ENCODE peak calls at places on chromosomes 16 and 17, in nine cellular contexts. O is AG04449, D is prostate gland, I is cardiac muscle cell, B is foreskin fibroblast, M is fibroblast of pulmonary artery, A is GM23338, J is A673, F is suprapubic skin. G is an unnamed sample.
A peak's percentile ranks its signal among the peaks of the same experiment; 100 is the strongest.

GRCh38 chr17:77316191-77316641 is 175.4 kb downstream of the SEC14L1 start:
- DNase-seq in O (no peak), J (no peak), I (peak; percentile 31), A (peak; percentile 49), B (peak; percentile 28), M (peak; percentile 72), F (peak; percentile 76), D (no peak), G (no peak)

GRCh38 chr16:69316595-69317034 is 5.5 kb downstream of the VPS4A start:
- DNase-seq in A (no peak), M (no peak), J (no peak), F (no peak), B (no peak), I (no peak), O (no peak), D (no peak), G (no peak)

GRCh38 chr17:20300399-20301037 is 166.8 kb downstream of the LGALS9B start:
- DNase-seq in F (no peak), I (no peak), M (peak; percentile 35), B (no peak), J (no peak), D (no peak), A (no peak), O (peak; percentile 9), G (no peak)

GRCh38 chr17:63785556-63785955 is 11.6 kb downstream of the DDX42 start:
- DNase-seq in A (no peak), J (no peak), B (no peak), I (no peak), M (peak; percentile 44), F (no peak), O (no peak), D (no peak), G (no peak)

GRCh38 chr16:57798953-57799618 is 3.2 kb downstream of the KIFC3 start:
- DNase-seq in M (no peak), I (no peak), J (no peak), B (no peak), O (no peak), A (no peak), F (no peak), D (no peak), G (no peak)

GRCh38 chr16:56350491-56351405 is 74.6 kb downstream of the AMFR start:
- DNase-seq in B (no peak), D (no peak), J (no peak), I (no peak), A (no peak), M (no peak), F (peak; percentile 58), O (no peak), G (no peak)

GRCh38 chr16:74850027-74850426 is 75.4 kb upstream of the FA2H start:
- DNase-seq in O (no peak), J (no peak), B (no peak), A (no peak), I (no peak), F (no peak), M (no peak), D (no peak), G (no peak)

GRCh38 chr17:55302407-55302787 is 37.6 kb downstream of the HLF start:
- DNase-seq in F (no peak), M (no peak), A (no peak), I (no peak), O (no peak), B (no peak), J (no peak), D (no peak), G (no peak)

GRCh38 chr16:50530277-50531236 is 17.6 kb upstream of the NKD1 start:
- DNase-seq in A (no peak), J (no peak), I (no peak), F (no peak), D (peak; percentile 79), B (no peak), O (no peak), M (no peak), G (no peak)

GRCh38 chr16:11372924-11373306 is 27.7 kb downstream of the RMI2 start:
- DNase-seq in O (no peak), J (no peak), D (no peak), B (no peak), M (no peak), I (no peak), F (no peak), A (no peak), G (no peak)

GRCh38 chr17:17770371-17771059 is 66.3 kb downstream of the SREBF1 start:
- DNase-seq in I (no peak), A (no peak), J (no peak), F (no peak), O (no peak), D (no peak), B (no peak), M (no peak), G (no peak)

GRCh38 chr16:565420-566330 is 1.1 kb upstream of the NHLRC4 start:
- DNase-seq in B (no peak), J (no peak), D (no peak), I (peak; percentile 21), F (no peak), M (no peak), O (no peak), A (no peak), G (no peak)

GRCh38 chr17:69609495-69610315 is 195.2 kb downstream of the MAP2K6 start:
- DNase-seq in A (peak; percentile 59), B (no peak), I (peak; percentile 17), J (peak; percentile 37), M (peak; percentile 51), D (no peak), F (no peak), O (no peak), G (no peak)

GRCh38 chr17:74008196-74008595 is 195.3 kb upstream of the RPL38 start:
- DNase-seq in F (no peak), M (no peak), A (peak; percentile 82), O (no peak), D (no peak), I (no peak), J (peak; percentile 29), B (no peak), G (no peak)

GRCh38 chr17:58005031-58005727 is 1.9 kb downstream of the SRSF1 start:
- DNase-seq in O (no peak), B (no peak), I (no peak), J (peak; percentile 65), D (no peak), M (no peak), F (no peak), A (no peak), G (no peak)

DNA sequence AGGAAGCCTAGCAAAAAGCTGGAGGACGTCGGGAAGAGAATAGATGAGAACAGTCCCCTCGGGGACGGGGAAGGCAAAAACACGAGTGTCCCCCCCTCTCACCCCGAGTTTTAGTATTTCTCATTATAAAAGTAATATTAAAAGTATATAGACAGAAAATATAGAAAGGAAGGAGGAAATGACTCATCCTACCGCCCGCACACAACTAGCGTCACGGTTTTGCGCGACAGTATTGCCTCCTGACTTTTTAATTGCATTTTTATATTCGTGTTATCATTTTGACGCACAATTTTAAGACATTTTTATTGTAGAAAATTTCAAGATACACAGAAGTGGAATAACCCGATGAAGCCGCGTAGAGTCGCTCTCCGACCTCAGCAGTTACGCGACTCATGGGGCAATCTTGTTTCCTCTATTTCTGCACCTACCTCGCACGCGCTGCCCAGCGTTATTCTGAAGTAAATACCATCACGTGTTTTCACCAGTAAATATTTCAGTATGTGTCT is 652 bp upstream of the SLC25A19 start:
- DNase-seq in O (no peak), A (peak; percentile 54), F (no peak), D (peak; percentile 32), B (peak; percentile 64), I (peak; percentile 7), J (peak; percentile 74), M (peak; percentile 70), G (no peak)
- TF ChIP-seq CTCF in O (no peak), A (peak; percentile 56), F (no peak), D (no peak), B (no peak), I (peak; percentile 17), J (peak; percentile 24), M (peak; percentile 22), G (peak; percentile 37)

DNA sequence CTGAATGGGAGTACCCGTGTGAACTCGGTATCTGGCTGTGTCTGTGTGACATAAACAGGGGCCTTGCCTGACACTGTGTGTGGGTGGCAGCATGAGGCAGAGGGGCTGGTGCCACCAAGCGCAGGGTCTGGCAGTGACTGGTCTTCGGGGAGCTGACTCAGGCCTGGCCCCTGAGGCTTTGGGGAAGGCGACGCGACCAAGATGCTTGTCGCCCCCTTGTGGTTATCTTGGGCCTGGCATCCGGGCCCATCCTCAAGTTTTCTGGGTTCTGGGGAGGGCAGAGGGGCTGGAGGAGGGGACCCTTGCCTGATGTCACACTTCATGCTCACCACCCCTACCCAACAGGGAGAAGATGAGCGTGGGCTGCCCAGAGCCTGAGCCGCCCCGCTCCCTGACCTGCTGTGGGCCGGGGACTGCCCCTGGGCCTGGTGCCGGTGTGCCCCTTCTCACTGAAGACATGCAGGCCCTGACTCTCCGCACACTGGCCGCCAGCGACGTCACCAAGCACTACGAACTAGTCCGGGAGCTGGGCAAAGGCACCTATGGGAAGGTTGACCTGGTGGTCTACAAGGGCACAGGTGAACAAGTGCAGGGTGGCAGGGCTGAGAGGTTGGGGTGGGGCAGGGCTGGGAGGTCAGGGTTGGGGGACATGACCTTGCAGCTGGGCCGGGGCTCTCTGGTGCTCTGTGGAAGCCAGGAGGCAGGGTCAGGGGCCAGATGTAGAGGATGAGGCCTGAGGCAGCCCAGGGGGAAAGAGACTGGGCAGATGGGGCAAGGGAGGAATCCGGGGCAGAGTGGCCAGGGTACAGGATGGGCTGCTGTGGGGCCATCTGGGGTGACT is 24.9 kb downstream of the SBK1 start:
- DNase-seq in A (peak; percentile 86), B (peak; percentile 21), J (peak; percentile 69), M (peak; percentile 44), O (no peak), F (no peak), D (peak; percentile 33), I (peak; percentile 63), G (no peak)
- H3K4me3 ChIP-seq in A (no peak overlapping the region), B (no peak overlapping the region), J (no peak overlapping the region), M (no peak overlapping the region), O (no peak overlapping the region), F (no peak overlapping the region), D (no peak overlapping the region), I (no peak overlapping the region), G (no peak overlapping the region)

GRCh38 chr17:37489197-37490001 is at the start of gene DUSP14:
- DNase-seq in M (peak; percentile 73), J (peak; percentile 86), F (peak; percentile 86), A (peak; percentile 86), D (peak; percentile 80), B (peak; percentile 85), I (peak; percentile 92), O (no peak), G (no peak)
- TF ChIP-seq CTCF in M (no peak), J (no peak), F (no peak), A (peak; percentile 5), D (no peak), B (no peak), I (no peak), O (no peak), G (peak; percentile 4)

DNA sequence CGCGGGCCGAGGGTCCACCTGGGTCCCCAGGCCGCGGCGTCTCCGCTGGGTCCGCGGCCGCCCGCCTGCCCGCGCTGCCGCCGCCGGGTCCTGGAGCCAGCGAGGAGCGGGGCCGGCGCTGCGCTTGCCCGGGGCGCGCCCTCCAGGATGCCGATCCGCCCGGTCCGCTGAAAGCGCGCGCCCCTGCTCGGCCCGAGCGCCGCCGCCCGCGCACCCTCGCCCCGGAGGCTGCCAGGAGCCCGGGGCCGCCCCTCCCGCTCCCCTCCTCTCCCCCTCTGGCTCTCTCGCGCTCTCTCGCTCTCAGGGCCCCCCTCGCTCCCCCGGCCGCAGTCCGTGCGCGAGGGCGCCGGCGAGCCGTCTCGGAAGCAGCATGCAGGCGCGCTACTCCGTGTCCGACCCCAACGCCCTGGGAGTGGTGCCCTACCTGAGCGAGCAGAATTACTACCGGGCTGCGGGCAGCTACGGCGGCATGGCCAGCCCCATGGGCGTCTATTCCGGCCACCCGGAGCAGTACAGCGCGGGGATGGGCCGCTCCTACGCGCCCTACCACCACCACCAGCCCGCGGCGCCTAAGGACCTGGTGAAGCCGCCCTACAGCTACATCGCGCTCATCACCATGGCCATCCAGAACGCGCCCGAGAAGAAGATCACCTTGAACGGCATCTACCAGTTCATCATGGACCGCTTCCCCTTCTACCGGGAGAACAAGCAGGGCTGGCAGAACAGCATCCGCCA is 504 bp downstream of the FOXC2 start:
- DNase-seq in O (no peak), M (peak; percentile 66), F (no peak), J (peak; percentile 16), A (peak; percentile 61), D (no peak), I (peak; percentile 79), B (peak; percentile 73), G (no peak)
- H3K4me3 ChIP-seq in O (peak overlapping the region; percentile 91), M (peak overlapping the region; percentile 77), F (peak overlapping the region; percentile 45), J (peak overlapping the region; percentile 39), A (peak overlapping the region; percentile 57), D (peak overlapping the region; percentile 8), I (peak overlapping the region; percentile 76), B (peak overlapping the region; percentile 71), G (peak overlapping the region; percentile 53)

G was measured in epithelial cell of proximal tubule.